ENCODE peak calls at places on chromosomes 2 and 18, in seven cellular contexts. One of them, this sample, is unnamed.

GRCh38 chr2:105876191-105876590 is 131.5 kb downstream of the NCK2 start:
- DNase-seq in MM.1S: no peak
- DNase-seq in omental fat pad: no peak
- DNase-seq in HCEC 1CT: no peak
- DNase-seq in naive thymus-derived CD8-positive, alpha-beta T cell: no peak
- DNase-seq in HTR-8/SVneo: no peak
- DNase-seq in NCI-H524: no peak
- DNase-seq in this sample: no peak

GRCh38 chr18:3660719-3661118 is 210.7 kb downstream of the TGIF1 start:
- DNase-seq in MM.1S: no peak
- DNase-seq in omental fat pad: no peak
- DNase-seq in HCEC 1CT: no peak
- DNase-seq in naive thymus-derived CD8-positive, alpha-beta T cell: no peak
- DNase-seq in HTR-8/SVneo: no peak
- DNase-seq in NCI-H524: no peak
- DNase-seq in this sample: no peak

GRCh38 chr2:49289711-49290110 is 135.4 kb upstream of the FSHR start:
- DNase-seq in MM.1S: no peak
- DNase-seq in omental fat pad: no peak
- DNase-seq in HCEC 1CT: no peak
- DNase-seq in naive thymus-derived CD8-positive, alpha-beta T cell: no peak
- DNase-seq in HTR-8/SVneo: no peak
- DNase-seq in NCI-H524: no peak
- DNase-seq in this sample: no peak

GRCh38 chr18:62486290-62486964 is 36.4 kb upstream of the ZCCHC2 start:
- DNase-seq in MM.1S: no peak
- DNase-seq in omental fat pad: no peak
- DNase-seq in HCEC 1CT: peak
- DNase-seq in naive thymus-derived CD8-positive, alpha-beta T cell: no peak
- DNase-seq in HTR-8/SVneo: no peak
- DNase-seq in NCI-H524: no peak
- DNase-seq in this sample: no peak

GRCh38 chr2:222423632-222424280 is 587 bp upstream of the SGPP2 start:
- DNase-seq in MM.1S: peak
- DNase-seq in omental fat pad: peak
- DNase-seq in HCEC 1CT: no peak
- DNase-seq in naive thymus-derived CD8-positive, alpha-beta T cell: no peak
- DNase-seq in HTR-8/SVneo: no peak
- DNase-seq in NCI-H524: no peak
- DNase-seq in this sample: no peak

GRCh38 chr2:41937464-41937861 is 110.4 kb upstream of the PKDCC start:
- DNase-seq in MM.1S: no peak
- DNase-seq in omental fat pad: no peak
- DNase-seq in HCEC 1CT: no peak
- DNase-seq in naive thymus-derived CD8-positive, alpha-beta T cell: no peak
- DNase-seq in HTR-8/SVneo: no peak
- DNase-seq in NCI-H524: peak
- DNase-seq in this sample: no peak

GRCh38 chr18:23703057-23703986 is 14.1 kb downstream of the LAMA3 start:
- DNase-seq in MM.1S: no peak
- DNase-seq in omental fat pad: no peak
- DNase-seq in HCEC 1CT: peak
- DNase-seq in naive thymus-derived CD8-positive, alpha-beta T cell: no peak
- DNase-seq in HTR-8/SVneo: peak
- DNase-seq in NCI-H524: peak
- DNase-seq in this sample: no peak

GRCh38 chr2:64858541-64859031 is 130.6 kb upstream of the SLC1A4 start:
- DNase-seq in MM.1S: no peak
- DNase-seq in omental fat pad: no peak
- DNase-seq in HCEC 1CT: no peak
- DNase-seq in naive thymus-derived CD8-positive, alpha-beta T cell: no peak
- DNase-seq in HTR-8/SVneo: no peak
- DNase-seq in NCI-H524: no peak
- DNase-seq in this sample: no peak

GRCh38 chr18:45384137-45384998 is 230.9 kb upstream of the SLC14A2 start:
- DNase-seq in MM.1S: peak
- DNase-seq in omental fat pad: peak
- DNase-seq in HCEC 1CT: no peak
- DNase-seq in naive thymus-derived CD8-positive, alpha-beta T cell: no peak
- DNase-seq in HTR-8/SVneo: no peak
- DNase-seq in NCI-H524: peak
- DNase-seq in this sample: no peak

GRCh38 chr2:185676316-185676715 is 62.3 kb upstream of the FSIP2 start:
- DNase-seq in MM.1S: peak
- DNase-seq in omental fat pad: no peak
- DNase-seq in HCEC 1CT: no peak
- DNase-seq in naive thymus-derived CD8-positive, alpha-beta T cell: no peak
- DNase-seq in HTR-8/SVneo: no peak
- DNase-seq in NCI-H524: no peak
- DNase-seq in this sample: no peak

GRCh38 chr2:78061301-78061700 is 539.1 kb upstream of the LRRTM4 start:
- DNase-seq in MM.1S: no peak
- DNase-seq in omental fat pad: no peak
- DNase-seq in HCEC 1CT: no peak
- DNase-seq in naive thymus-derived CD8-positive, alpha-beta T cell: no peak
- DNase-seq in HTR-8/SVneo: no peak
- DNase-seq in NCI-H524: no peak
- DNase-seq in this sample: no peak

GRCh38 chr2:53422979-53423378 is 344.6 kb upstream of the CHAC2 start:
- DNase-seq in MM.1S: peak
- DNase-seq in omental fat pad: no peak
- DNase-seq in HCEC 1CT: peak
- DNase-seq in naive thymus-derived CD8-positive, alpha-beta T cell: no peak
- DNase-seq in HTR-8/SVneo: peak
- DNase-seq in NCI-H524: no peak
- DNase-seq in this sample: no peak

GRCh38 chr2:149410701-149411484 is 80.5 kb downstream of the LYPD6 start:
- DNase-seq in MM.1S: no peak
- DNase-seq in omental fat pad: no peak
- DNase-seq in HCEC 1CT: peak
- DNase-seq in naive thymus-derived CD8-positive, alpha-beta T cell: no peak
- DNase-seq in HTR-8/SVneo: peak
- DNase-seq in NCI-H524: no peak
- DNase-seq in this sample: no peak

GRCh38 chr2:161905389-161906046 is 168.5 kb downstream of the DPP4 start:
- DNase-seq in MM.1S: peak
- DNase-seq in omental fat pad: no peak
- DNase-seq in HCEC 1CT: peak
- DNase-seq in naive thymus-derived CD8-positive, alpha-beta T cell: no peak
- DNase-seq in HTR-8/SVneo: peak
- DNase-seq in NCI-H524: peak
- DNase-seq in this sample: no peak

GRCh38 chr2:222393733-222394267 is 30.5 kb upstream of the SGPP2 start:
- DNase-seq in MM.1S: no peak
- DNase-seq in omental fat pad: no peak
- DNase-seq in HCEC 1CT: no peak
- DNase-seq in naive thymus-derived CD8-positive, alpha-beta T cell: no peak
- DNase-seq in HTR-8/SVneo: no peak
- DNase-seq in NCI-H524: no peak
- DNase-seq in this sample: no peak

GRCh38 chr2:173747037-173747436 is 218.1 kb downstream of the SP3 start:
- DNase-seq in MM.1S: no peak
- DNase-seq in omental fat pad: no peak
- DNase-seq in HCEC 1CT: no peak
- DNase-seq in naive thymus-derived CD8-positive, alpha-beta T cell: no peak
- DNase-seq in HTR-8/SVneo: no peak
- DNase-seq in NCI-H524: peak
- DNase-seq in this sample: no peak

GRCh38 chr2:162795312-162795711 is 43.3 kb downstream of the KCNH7 start:
- DNase-seq in MM.1S: no peak
- DNase-seq in omental fat pad: no peak
- DNase-seq in HCEC 1CT: peak
- DNase-seq in naive thymus-derived CD8-positive, alpha-beta T cell: no peak
- DNase-seq in HTR-8/SVneo: no peak
- DNase-seq in NCI-H524: no peak
- DNase-seq in this sample: no peak

GRCh38 chr18:8177330-8178016 is 431.8 kb upstream of the RAB12 start:
- DNase-seq in MM.1S: no peak
- DNase-seq in omental fat pad: no peak
- DNase-seq in HCEC 1CT: peak
- DNase-seq in naive thymus-derived CD8-positive, alpha-beta T cell: no peak
- DNase-seq in HTR-8/SVneo: no peak
- DNase-seq in NCI-H524: no peak
- DNase-seq in this sample: no peak